ENCODE peak calls at places on chromosomes 3 and 15, in seven cellular contexts. L, K, Y, B, I, M and U are unnamed samples. For H3K4me1, the result is how much of the 10 kb centered on the place peaks cover.

GRCh38 chr3:158792709-158793108 is 9.1 kb upstream of the MFSD1 start:
- DNase-seq in L (no peak), K (peak), Y (no peak), B (no peak), I (no peak), M (no peak), U (no peak)

GRCh38 chr15:38651328-38652038 is 86.9 kb upstream of the RASGRP1 start:
- DNase-seq in L (no peak), K (no peak), Y (no peak), B (no peak), I (peak), M (no peak), U (no peak)

GRCh38 chr3:27357665-27358258 is 11.4 kb downstream of the NEK10 start:
- DNase-seq in L (peak), K (peak), Y (peak), B (peak), I (peak), M (peak), U (peak)

GRCh38 chr15:59556405-59556804 is 55.2 kb upstream of the GCNT3 start:
- DNase-seq in L (no peak), K (no peak), Y (no peak), B (no peak), I (no peak), M (no peak), U (no peak)

GRCh38 chr3:11556234-11556633 is 87.5 kb downstream of the VGLL4 start:
- DNase-seq in L (no peak), K (no peak), Y (no peak), B (no peak), I (no peak), M (no peak), U (peak)

GRCh38 chr3:74599564-74599963 is 14.9 kb downstream of the CNTN3 start:
- DNase-seq in L (no peak), K (peak), Y (no peak), B (no peak), I (no peak), M (no peak), U (no peak)

GRCh38 chr3:37510749-37511148 is 336.4 kb upstream of the LRRFIP2 start:
- DNase-seq in L (no peak), K (no peak), Y (no peak), B (no peak), I (no peak), M (no peak), U (no peak)

GRCh38 chr3:115146032-115146417 is 1.1 kb downstream of the ZBTB20 start:
- DNase-seq in L (peak), K (peak), Y (no peak), B (peak), I (peak), M (peak), U (peak)

GRCh38 chr15:62895139-62895866 is 147.2 kb upstream of the TPM1 start:
- DNase-seq in L (no peak), K (peak), Y (no peak), B (no peak), I (no peak), M (peak), U (no peak)

GRCh38 chr3:172915911-172916514 is 165.5 kb downstream of the ECT2 start:
- DNase-seq in L (no peak), K (no peak), Y (no peak), B (no peak), I (no peak), M (no peak), U (peak)

GRCh38 chr3:48595526-48596121 is 495 bp upstream of the COL7A1 start:
- DNase-seq in L (peak), K (peak), Y (peak), B (peak), I (peak), M (peak), U (peak)

GRCh38 chr3:127389415-127389814 is 101.6 kb upstream of the PRR20G start:
- DNase-seq in L (no peak), K (no peak), Y (no peak), B (no peak), I (no peak), M (no peak), U (no peak)

GRCh38 chr3:128317101-128317697 is 149.5 kb downstream of the DNAJB8 start:
- DNase-seq in L (peak), K (no peak), Y (no peak), B (no peak), I (no peak), M (no peak), U (no peak)

GRCh38 chr3:123086110-123086642 is 19.4 kb downstream of the PDIA5 start:
- DNase-seq in L (no peak), K (peak), Y (no peak), B (no peak), I (no peak), M (no peak), U (no peak)

GRCh38 chr3:37453393-37454391 is 279.3 kb upstream of the LRRFIP2 start:
- DNase-seq in L (peak), K (no peak), Y (peak), B (peak), I (peak), M (no peak), U (peak)

GRCh38 chr3:148856404-148856803 is 8.7 kb upstream of the CPA3 start:
- DNase-seq in L (no peak), K (no peak), Y (peak), B (no peak), I (no peak), M (no peak), U (no peak)

GRCh38 chr3:77039606-77040553 is at the start of gene ROBO2:
- DNase-seq in L (peak), K (peak), Y (peak), B (peak), I (peak), M (no peak), U (peak)

GRCh38 chr3:44125241-44125640 is 116.4 kb upstream of the TOPAZ1 start:
- DNase-seq in L (no peak), K (no peak), Y (no peak), B (no peak), I (no peak), M (no peak), U (no peak)

GRCh38 chr15:78315686-78316085 is 16.3 kb upstream of the SKIC8 start:
- DNase-seq in L (no peak), K (no peak), Y (no peak), B (no peak), I (peak), M (no peak), U (no peak)

GRCh38 chr3:54951405-54951804 is 23.5 kb upstream of the LRTM1 start:
- DNase-seq in L (peak), K (peak), Y (peak), B (peak), I (peak), M (no peak), U (peak)

DNA sequence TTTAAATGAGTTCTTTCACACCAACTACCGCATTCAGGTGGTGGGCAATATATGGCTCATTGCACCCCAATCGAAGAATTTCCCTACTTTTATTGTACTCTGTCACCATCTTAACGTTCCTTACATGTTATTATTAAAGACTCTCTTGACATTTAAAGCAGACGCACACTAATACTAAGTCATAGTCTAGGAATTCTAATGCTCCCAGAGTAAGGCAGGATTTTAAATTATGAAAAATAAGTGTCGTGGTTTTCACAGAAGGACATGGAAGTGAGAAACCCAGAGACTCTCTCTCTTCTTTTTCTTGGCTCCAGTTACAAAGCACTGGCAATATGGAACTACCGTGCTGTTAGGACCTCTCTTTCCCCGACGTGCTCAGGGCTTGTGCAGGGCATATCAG is 591.0 kb downstream of the FOXP1 start:
- DNase-seq in L (no peak), K (peak), Y (no peak), B (no peak), I (no peak), M (no peak), U (no peak)
- H3K4me1 ChIP-seq in L (under half), K (under half), Y (under half), B (under half), I (under half), M (under half), U (under half)

DNA sequence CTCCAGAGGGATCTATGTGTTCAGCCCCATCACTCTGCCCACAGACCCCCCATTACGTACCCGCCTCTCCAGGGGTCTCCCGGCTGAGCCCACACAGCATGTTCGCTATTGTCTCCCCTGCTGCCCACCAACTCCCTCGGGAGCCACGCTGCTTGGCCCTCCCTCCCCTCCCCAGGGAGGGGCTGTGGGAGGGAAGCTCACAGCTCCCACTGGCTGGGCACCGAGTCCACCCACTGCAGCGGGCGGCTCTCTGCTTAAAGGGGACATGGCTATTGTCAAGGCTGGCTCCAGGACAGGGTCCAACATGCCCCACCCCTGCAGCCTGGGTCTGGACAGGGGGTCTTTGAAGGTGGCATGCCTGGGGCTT is at the start of gene GRIP2:
- DNase-seq in L (no peak), K (no peak), Y (no peak), B (no peak), I (no peak), M (no peak), U (no peak)
- TF ChIP-seq POLR2A in L (no peak), K (no peak), Y (no peak), B (no peak), I (no peak), M (no peak), U (no peak)

DNA sequence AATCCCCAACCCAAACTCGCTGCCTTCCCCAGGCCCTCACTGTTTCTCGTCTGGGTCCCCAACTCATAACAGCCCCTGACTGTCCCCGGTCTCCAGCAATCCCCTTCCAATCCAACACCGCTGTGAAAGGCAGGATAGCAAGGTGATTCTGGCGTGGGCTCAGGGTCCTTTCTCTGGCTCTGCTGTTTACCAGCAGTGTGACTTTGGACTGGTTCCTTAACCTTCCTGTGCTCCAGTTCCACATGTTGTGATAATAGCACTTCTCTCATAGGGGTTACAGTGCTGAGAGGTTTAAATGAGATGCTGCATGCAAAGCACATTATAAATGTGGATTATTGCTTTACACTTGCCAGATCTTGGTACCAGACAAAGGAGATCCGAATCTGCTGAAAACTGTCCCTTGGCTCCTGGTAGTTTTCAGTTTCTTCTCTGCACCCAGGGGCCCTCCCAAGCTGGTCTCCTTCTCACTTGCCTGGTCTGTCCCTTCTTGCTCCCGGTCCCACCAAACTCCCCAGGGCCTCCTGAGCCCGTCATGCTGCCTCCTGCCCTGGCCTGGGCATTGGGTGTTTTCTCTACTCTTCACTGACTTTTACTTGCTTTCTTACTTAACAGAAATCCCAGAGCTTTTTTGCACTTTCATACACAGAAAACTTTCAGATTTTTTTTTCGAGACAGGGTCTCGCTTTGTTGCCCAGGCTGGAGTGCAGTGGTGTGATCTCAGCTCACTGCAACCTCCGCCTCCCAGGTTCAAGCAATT is 26.8 kb upstream of the CYP11A1 start:
- DNase-seq in L (no peak), K (no peak), Y (no peak), B (no peak), I (no peak), M (no peak), U (no peak)
- H3K27ac ChIP-seq in L (no peak), K (no peak), Y (no peak), B (no peak), I (no peak), M (no peak), U (no peak)

GRCh38 chr15:74399100-74399499 is 31.7 kb upstream of the CYP11A1 start:
- DNase-seq in L (no peak), K (no peak), Y (no peak), B (no peak), I (no peak), M (no peak), U (no peak)

GRCh38 chr15:74396146-74396438 is 28.6 kb upstream of the CYP11A1 start:
- DNase-seq in L (no peak), K (no peak), Y (no peak), B (no peak), I (no peak), M (no peak), U (no peak)

GRCh38 chr15:74398183-74398582 is 30.7 kb upstream of the CYP11A1 start:
- DNase-seq in L (no peak), K (no peak), Y (no peak), B (no peak), I (no peak), M (no peak), U (no peak)

GRCh38 chr15:74396445-74397238 is 29.2 kb upstream of the CYP11A1 start:
- DNase-seq in L (no peak), K (peak), Y (no peak), B (no peak), I (peak), M (no peak), U (no peak)

DNA sequence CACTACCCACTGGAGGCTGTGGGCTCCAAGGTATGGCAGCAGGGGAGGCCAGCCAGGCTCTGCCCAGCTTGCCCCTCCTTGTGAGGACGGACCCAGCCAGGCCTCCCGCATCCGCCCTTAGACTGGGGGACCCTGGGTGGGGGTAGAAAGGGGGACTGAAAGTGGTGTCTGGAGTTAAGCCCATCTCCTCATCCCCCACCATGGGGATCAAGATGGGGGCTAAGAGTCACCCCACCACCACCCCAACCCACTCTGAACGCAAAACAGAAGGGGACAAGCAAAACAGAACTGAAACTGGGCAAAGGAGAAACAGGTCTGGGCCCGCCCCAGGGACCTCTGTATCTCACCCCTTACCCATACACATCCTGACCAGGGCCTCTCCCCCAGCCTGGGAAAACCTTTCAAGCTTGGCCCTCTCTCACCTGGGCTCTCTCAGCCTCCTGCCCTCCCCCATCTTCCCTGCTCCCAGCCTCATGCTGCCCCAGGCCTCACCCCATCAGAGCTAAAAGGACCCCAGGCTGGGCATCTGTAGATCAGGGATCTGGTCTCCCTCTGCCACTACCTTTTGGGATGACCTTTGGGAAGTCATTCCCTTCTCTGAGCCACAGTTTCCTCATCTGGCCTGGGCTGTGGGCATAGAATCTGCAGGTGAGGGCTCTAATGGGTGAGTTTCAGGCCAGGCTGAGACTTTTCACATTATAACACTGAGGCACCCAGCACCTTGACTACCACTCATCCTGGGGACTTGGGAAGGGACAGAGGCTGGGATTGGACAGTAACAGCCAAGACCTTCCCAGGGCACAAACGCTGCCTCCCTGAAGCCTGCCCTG is 30.0 kb upstream of the CYP11A1 start:
- DNase-seq in L (no peak), K (no peak), Y (no peak), B (no peak), I (peak), M (no peak), U (no peak)
- H3K4me1 ChIP-seq in L (under half), K (under half), Y (under half), B (under half), I (under half), M (under half), U (under half)

GRCh38 chr15:69452702-69453513 is at the start of gene RPLP1:
- DNase-seq in L (peak), K (peak), Y (peak), B (peak), I (peak), M (peak), U (peak)
- TF ChIP-seq POLR2A in L (peak), K (peak), Y (peak), B (peak), I (peak), M (peak), U (peak)

DNA sequence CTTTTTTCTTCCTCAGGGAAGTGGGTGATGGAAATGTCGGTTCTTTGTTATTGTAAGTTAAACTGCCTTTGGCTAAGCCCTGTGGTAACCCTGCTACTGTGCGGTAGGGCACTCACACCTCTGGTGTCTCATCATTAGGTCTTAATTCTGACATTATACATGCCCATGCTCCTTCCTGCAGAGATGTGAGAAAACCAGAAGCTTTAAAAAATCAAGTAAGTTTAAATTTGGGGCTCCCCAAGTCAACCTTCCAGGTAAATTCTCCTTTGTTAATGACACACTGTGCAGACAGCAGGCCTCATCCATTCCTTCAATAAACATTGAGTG is 155.8 kb downstream of the FAM43A start:
- DNase-seq in L (no peak), K (no peak), Y (no peak), B (no peak), I (no peak), M (no peak), U (no peak)
- H3K27ac ChIP-seq in L (no peak), K (no peak), Y (no peak), B (no peak), I (no peak), M (no peak), U (no peak)

GRCh38 chr15:40435331-40436089 is 5.2 kb upstream of the BAHD1 start:
- DNase-seq in L (no peak), K (no peak), Y (peak), B (no peak), I (no peak), M (no peak), U (no peak)
- H3K4me1 ChIP-seq in L (under half), K (under half), Y (under half), B (under half), I (under half), M (under half), U (under half)

DNA sequence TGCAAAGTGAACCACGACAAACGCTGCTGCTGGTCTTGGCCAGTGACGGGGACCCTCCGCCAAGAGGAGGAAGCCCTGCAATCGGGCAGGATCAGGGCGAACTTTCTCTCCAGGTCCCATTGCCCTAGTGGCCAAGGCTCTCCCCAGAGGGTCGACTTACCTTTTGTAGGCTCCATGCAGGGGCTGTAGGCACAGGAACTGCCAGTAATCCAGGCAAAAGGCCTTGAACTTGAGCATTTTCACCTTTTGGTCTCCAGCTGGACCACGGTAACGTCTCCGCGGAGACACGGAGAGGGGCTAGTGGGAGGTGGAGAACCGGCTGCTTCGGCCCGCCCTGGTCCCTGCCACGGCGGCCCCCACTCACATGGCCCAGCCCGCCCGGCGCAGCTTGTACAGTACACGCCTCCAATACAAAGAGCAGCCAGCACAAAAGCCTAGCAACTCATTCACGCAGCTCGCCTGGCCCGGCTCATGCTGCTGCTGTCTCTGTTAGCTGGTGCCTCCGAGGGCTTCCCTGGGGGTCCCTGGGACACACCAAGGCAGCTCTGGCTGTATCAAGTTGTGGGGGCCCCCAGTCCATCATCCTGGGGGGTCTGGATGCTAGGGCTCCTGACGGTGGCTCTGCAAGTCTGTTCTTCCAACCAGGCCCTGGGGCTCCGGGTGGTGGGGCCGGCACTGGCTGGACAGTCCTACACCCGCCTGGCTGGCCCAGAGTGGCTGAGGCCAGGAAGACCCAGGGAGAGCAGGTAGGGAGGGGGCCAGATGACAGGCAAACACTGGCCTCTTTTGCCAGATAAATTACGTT is 30.9 kb downstream of the IQSEC1 start:
- DNase-seq in L (peak), K (no peak), Y (no peak), B (no peak), I (no peak), M (no peak), U (no peak)
- TF ChIP-seq POLR2A in L (no peak), K (no peak), Y (no peak), B (no peak), I (no peak), M (no peak), U (no peak)

GRCh38 chr15:35043380-35044095 is 41.6 kb downstream of the NANOGP8 start:
- DNase-seq in L (no peak), K (no peak), Y (no peak), B (no peak), I (no peak), M (no peak), U (no peak)

GRCh38 chr15:35040339-35041255 is 44.5 kb downstream of the NANOGP8 start:
- DNase-seq in L (no peak), K (no peak), Y (no peak), B (no peak), I (no peak), M (no peak), U (no peak)

GRCh38 chr15:35038655-35039534 is 46.2 kb downstream of the NANOGP8 start:
- DNase-seq in L (no peak), K (peak), Y (no peak), B (no peak), I (no peak), M (no peak), U (no peak)
- H3K27ac ChIP-seq in L (no peak), K (peak), Y (no peak), B (no peak), I (no peak), M (no peak), U (no peak)